ENCODE peak calls at places on chromosomes 7 and 10, in nine cellular contexts. One of them, this sample, is unnamed.

GRCh38 chr10:121774813-121775212 is 153.0 kb downstream of the ATE1 start:
- DNase-seq in heart right ventricle: no peak
- DNase-seq in ovary: no peak
- DNase-seq in PC-3: no peak
- DNase-seq in thyroid gland: no peak
- DNase-seq in kidney: no peak
- DNase-seq in brain microvascular endothelial cell: no peak
- DNase-seq in colonic mucosa: no peak
- DNase-seq in testis: no peak
- DNase-seq in this sample: no peak

GRCh38 chr7:11458736-11459483 is 373.1 kb downstream of the THSD7A start:
- DNase-seq in testis: no peak
- DNase-seq in kidney: no peak
- DNase-seq in ovary: no peak
- DNase-seq in PC-3: peak
- DNase-seq in brain microvascular endothelial cell: peak
- DNase-seq in thyroid gland: no peak
- DNase-seq in colonic mucosa: no peak
- DNase-seq in heart right ventricle: no peak
- DNase-seq in this sample: no peak

GRCh38 chr10:103802637-103803353 is 52.6 kb downstream of the SH3PXD2A start:
- DNase-seq in ovary: no peak
- DNase-seq in colonic mucosa: peak
- DNase-seq in heart right ventricle: no peak
- DNase-seq in brain microvascular endothelial cell: no peak
- DNase-seq in thyroid gland: no peak
- DNase-seq in kidney: no peak
- DNase-seq in testis: no peak
- DNase-seq in PC-3: no peak
- DNase-seq in this sample: no peak

GRCh38 chr7:82375713-82376112 is 67.9 kb downstream of the CACNA2D1 start:
- DNase-seq in heart right ventricle: no peak
- DNase-seq in PC-3: no peak
- DNase-seq in testis: no peak
- DNase-seq in colonic mucosa: no peak
- DNase-seq in ovary: no peak
- DNase-seq in kidney: no peak
- DNase-seq in brain microvascular endothelial cell: no peak
- DNase-seq in thyroid gland: no peak
- DNase-seq in this sample: no peak

GRCh38 chr10:119595134-119595714 is 1.5 kb downstream of the TIAL1 start:
- DNase-seq in brain microvascular endothelial cell: peak
- DNase-seq in colonic mucosa: peak
- DNase-seq in kidney: no peak
- DNase-seq in heart right ventricle: no peak
- DNase-seq in PC-3: peak
- DNase-seq in testis: no peak
- DNase-seq in ovary: no peak
- DNase-seq in thyroid gland: no peak
- DNase-seq in this sample: no peak

GRCh38 chr7:106015586-106016218 is 52.6 kb downstream of the CDHR3 start:
- DNase-seq in PC-3: no peak
- DNase-seq in colonic mucosa: no peak
- DNase-seq in heart right ventricle: no peak
- DNase-seq in kidney: no peak
- DNase-seq in brain microvascular endothelial cell: no peak
- DNase-seq in ovary: no peak
- DNase-seq in testis: no peak
- DNase-seq in thyroid gland: no peak
- DNase-seq in this sample: no peak

GRCh38 chr7:27430115-27430514 is 187.5 kb downstream of the EVX1 start:
- DNase-seq in heart right ventricle: no peak
- DNase-seq in PC-3: no peak
- DNase-seq in testis: no peak
- DNase-seq in thyroid gland: no peak
- DNase-seq in brain microvascular endothelial cell: no peak
- DNase-seq in colonic mucosa: no peak
- DNase-seq in ovary: no peak
- DNase-seq in kidney: no peak
- DNase-seq in this sample: no peak

GRCh38 chr10:96448021-96448457 is 65.7 kb downstream of the TLL2 start:
- DNase-seq in ovary: peak
- DNase-seq in testis: peak
- DNase-seq in thyroid gland: peak
- DNase-seq in kidney: no peak
- DNase-seq in brain microvascular endothelial cell: no peak
- DNase-seq in heart right ventricle: peak
- DNase-seq in PC-3: no peak
- DNase-seq in colonic mucosa: no peak
- DNase-seq in this sample: no peak

GRCh38 chr10:75202321-75203096 is 8.1 kb upstream of the VDAC2 start:
- DNase-seq in ovary: peak
- DNase-seq in PC-3: peak
- DNase-seq in colonic mucosa: peak
- DNase-seq in thyroid gland: no peak
- DNase-seq in testis: peak
- DNase-seq in heart right ventricle: peak
- DNase-seq in brain microvascular endothelial cell: peak
- DNase-seq in kidney: no peak
- DNase-seq in this sample: peak

GRCh38 chr10:58756126-58756525 is 243.5 kb downstream of the BICC1 start:
- DNase-seq in ovary: no peak
- DNase-seq in heart right ventricle: no peak
- DNase-seq in brain microvascular endothelial cell: peak
- DNase-seq in testis: no peak
- DNase-seq in PC-3: no peak
- DNase-seq in colonic mucosa: no peak
- DNase-seq in kidney: no peak
- DNase-seq in thyroid gland: no peak
- DNase-seq in this sample: no peak

GRCh38 chr10:71265618-71266146 is 53.3 kb downstream of the UNC5B start:
- DNase-seq in colonic mucosa: no peak
- DNase-seq in kidney: no peak
- DNase-seq in ovary: no peak
- DNase-seq in thyroid gland: no peak
- DNase-seq in PC-3: no peak
- DNase-seq in heart right ventricle: no peak
- DNase-seq in testis: no peak
- DNase-seq in brain microvascular endothelial cell: no peak
- DNase-seq in this sample: no peak

GRCh38 chr7:7226407-7226806 is 44.1 kb downstream of the C1GALT1 start:
- DNase-seq in brain microvascular endothelial cell: no peak
- DNase-seq in testis: no peak
- DNase-seq in PC-3: no peak
- DNase-seq in thyroid gland: no peak
- DNase-seq in heart right ventricle: no peak
- DNase-seq in ovary: no peak
- DNase-seq in kidney: no peak
- DNase-seq in colonic mucosa: no peak
- DNase-seq in this sample: no peak

GRCh38 chr7:2425749-2426148 is 22.3 kb downstream of the CHST12 start:
- DNase-seq in testis: no peak
- DNase-seq in ovary: no peak
- DNase-seq in thyroid gland: no peak
- DNase-seq in PC-3: no peak
- DNase-seq in heart right ventricle: no peak
- DNase-seq in colonic mucosa: no peak
- DNase-seq in kidney: no peak
- DNase-seq in brain microvascular endothelial cell: no peak
- DNase-seq in this sample: no peak

GRCh38 chr10:31100176-31100575 is 68.5 kb upstream of the ZNF438 start:
- DNase-seq in colonic mucosa: no peak
- DNase-seq in brain microvascular endothelial cell: no peak
- DNase-seq in PC-3: no peak
- DNase-seq in thyroid gland: no peak
- DNase-seq in ovary: no peak
- DNase-seq in kidney: no peak
- DNase-seq in testis: no peak
- DNase-seq in heart right ventricle: no peak
- DNase-seq in this sample: no peak

GRCh38 chr10:93475871-93476270 is 6.3 kb downstream of the MYOF start:
- DNase-seq in testis: no peak
- DNase-seq in colonic mucosa: peak
- DNase-seq in heart right ventricle: no peak
- DNase-seq in kidney: no peak
- DNase-seq in ovary: no peak
- DNase-seq in brain microvascular endothelial cell: peak
- DNase-seq in thyroid gland: no peak
- DNase-seq in PC-3: peak
- DNase-seq in this sample: peak

GRCh38 chr7:8085420-8085819 is 116.8 kb downstream of the GLCCI1 start:
- DNase-seq in testis: no peak
- DNase-seq in PC-3: no peak
- DNase-seq in heart right ventricle: no peak
- DNase-seq in thyroid gland: no peak
- DNase-seq in brain microvascular endothelial cell: no peak
- DNase-seq in kidney: no peak
- DNase-seq in ovary: no peak
- DNase-seq in colonic mucosa: no peak
- DNase-seq in this sample: no peak

GRCh38 chr10:1708746-1709145 is 28.6 kb downstream of the ADARB2 start:
- DNase-seq in brain microvascular endothelial cell: no peak
- DNase-seq in thyroid gland: no peak
- DNase-seq in heart right ventricle: no peak
- DNase-seq in testis: no peak
- DNase-seq in ovary: no peak
- DNase-seq in colonic mucosa: no peak
- DNase-seq in kidney: no peak
- DNase-seq in PC-3: no peak
- DNase-seq in this sample: no peak

GRCh38 chr7:118496138-118496644 is 271.7 kb downstream of the ANKRD7 start:
- DNase-seq in PC-3: no peak
- DNase-seq in kidney: no peak
- DNase-seq in heart right ventricle: no peak
- DNase-seq in thyroid gland: no peak
- DNase-seq in brain microvascular endothelial cell: no peak
- DNase-seq in ovary: no peak
- DNase-seq in testis: no peak
- DNase-seq in colonic mucosa: no peak
- DNase-seq in this sample: no peak

GRCh38 chr10:80457554-80458262 is 3.6 kb downstream of the TSPAN14 start:
- DNase-seq in testis: no peak
- DNase-seq in thyroid gland: peak
- DNase-seq in heart right ventricle: no peak
- DNase-seq in brain microvascular endothelial cell: no peak
- DNase-seq in PC-3: no peak
- DNase-seq in colonic mucosa: no peak
- DNase-seq in ovary: peak
- DNase-seq in kidney: peak
- DNase-seq in this sample: peak
- H3K4me3 ChIP-seq in testis: no peak
- H3K4me3 ChIP-seq in thyroid gland: no peak
- H3K4me3 ChIP-seq in heart right ventricle: no peak
- H3K4me3 ChIP-seq in brain microvascular endothelial cell: no peak
- H3K4me3 ChIP-seq in PC-3: no peak
- H3K4me3 ChIP-seq in colonic mucosa: no peak
- H3K4me3 ChIP-seq in ovary: no peak
- H3K4me3 ChIP-seq in kidney: no peak
- H3K4me3 ChIP-seq in this sample: no peak

DNA sequence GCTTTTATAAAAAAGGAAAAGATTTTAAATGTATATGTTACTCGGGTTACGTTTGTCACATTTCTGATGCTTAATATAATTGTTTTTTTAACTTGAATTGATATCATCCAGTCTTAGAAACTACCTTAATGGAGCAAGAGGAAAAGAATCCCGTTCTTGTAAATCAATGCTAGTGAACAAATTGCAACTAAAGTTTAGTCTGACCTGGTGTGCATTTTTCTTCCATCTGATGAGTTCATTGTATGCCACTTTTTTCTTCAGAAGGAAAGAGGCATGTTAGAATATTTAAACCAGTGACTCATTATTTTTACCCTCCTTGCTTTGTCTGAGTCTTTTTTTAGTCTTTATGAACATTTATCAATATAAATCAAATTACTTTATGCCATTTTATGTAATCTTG is 34.7 kb downstream of the NET1 start:
- DNase-seq in thyroid gland: no peak
- DNase-seq in PC-3: no peak
- DNase-seq in ovary: no peak
- DNase-seq in kidney: no peak
- DNase-seq in brain microvascular endothelial cell: no peak
- DNase-seq in heart right ventricle: no peak
- DNase-seq in testis: no peak
- DNase-seq in colonic mucosa: no peak
- DNase-seq in this sample: no peak
- H3K4me3 ChIP-seq in thyroid gland: no peak
- H3K4me3 ChIP-seq in PC-3: peak
- H3K4me3 ChIP-seq in ovary: peak
- H3K4me3 ChIP-seq in kidney: peak
- H3K4me3 ChIP-seq in brain microvascular endothelial cell: peak
- H3K4me3 ChIP-seq in heart right ventricle: peak
- H3K4me3 ChIP-seq in testis: peak
- H3K4me3 ChIP-seq in colonic mucosa: peak
- H3K4me3 ChIP-seq in this sample: peak

GRCh38 chr7:20053334-20054104 is 163.7 kb downstream of the MACC1 start:
- DNase-seq in kidney: no peak
- DNase-seq in heart right ventricle: no peak
- DNase-seq in PC-3: no peak
- DNase-seq in brain microvascular endothelial cell: no peak
- DNase-seq in thyroid gland: no peak
- DNase-seq in testis: no peak
- DNase-seq in colonic mucosa: no peak
- DNase-seq in ovary: no peak
- DNase-seq in this sample: peak
- H3K4me3 ChIP-seq in kidney: no peak
- H3K4me3 ChIP-seq in heart right ventricle: no peak
- H3K4me3 ChIP-seq in PC-3: no peak
- H3K4me3 ChIP-seq in brain microvascular endothelial cell: no peak
- H3K4me3 ChIP-seq in thyroid gland: no peak
- H3K4me3 ChIP-seq in testis: no peak
- H3K4me3 ChIP-seq in colonic mucosa: no peak
- H3K4me3 ChIP-seq in ovary: no peak
- H3K4me3 ChIP-seq in this sample: no peak

GRCh38 chr7:5691536-5692090 is 89.8 kb downstream of the RNF216 start:
- DNase-seq in thyroid gland: no peak
- DNase-seq in ovary: no peak
- DNase-seq in testis: no peak
- DNase-seq in PC-3: no peak
- DNase-seq in kidney: no peak
- DNase-seq in heart right ventricle: no peak
- DNase-seq in colonic mucosa: no peak
- DNase-seq in brain microvascular endothelial cell: peak
- DNase-seq in this sample: no peak
- H3K4me3 ChIP-seq in thyroid gland: no peak
- H3K4me3 ChIP-seq in ovary: no peak
- H3K4me3 ChIP-seq in testis: no peak
- H3K4me3 ChIP-seq in PC-3: peak
- H3K4me3 ChIP-seq in kidney: peak
- H3K4me3 ChIP-seq in heart right ventricle: no peak
- H3K4me3 ChIP-seq in colonic mucosa: no peak
- H3K4me3 ChIP-seq in brain microvascular endothelial cell: no peak
- H3K4me3 ChIP-seq in this sample: no peak

DNA sequence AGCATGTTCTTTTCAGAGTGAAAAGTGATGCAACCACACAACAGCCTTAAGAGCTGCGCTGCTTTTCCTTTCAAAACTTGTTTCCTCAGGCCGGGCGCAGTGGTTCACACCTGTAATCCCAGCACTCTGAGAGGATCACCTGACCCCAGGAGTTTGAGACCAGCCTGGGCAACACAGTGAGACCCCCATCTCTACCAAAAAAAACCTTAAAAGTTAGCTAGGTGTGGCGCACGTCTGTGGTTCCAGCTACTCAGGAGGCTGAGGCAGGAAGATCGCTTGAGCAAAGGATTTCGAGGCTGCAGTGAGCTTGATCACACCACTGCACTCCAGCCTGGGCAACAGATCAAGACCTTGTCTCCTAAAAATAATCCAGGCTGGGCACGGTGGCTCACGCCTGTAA is 2.0 kb downstream of the COX19 start:
- DNase-seq in testis: no peak
- DNase-seq in ovary: no peak
- DNase-seq in thyroid gland: no peak
- DNase-seq in brain microvascular endothelial cell: no peak
- DNase-seq in colonic mucosa: no peak
- DNase-seq in PC-3: no peak
- DNase-seq in heart right ventricle: no peak
- DNase-seq in kidney: no peak
- DNase-seq in this sample: no peak
- H3K4me3 ChIP-seq in testis: no peak
- H3K4me3 ChIP-seq in ovary: no peak
- H3K4me3 ChIP-seq in thyroid gland: no peak
- H3K4me3 ChIP-seq in brain microvascular endothelial cell: no peak
- H3K4me3 ChIP-seq in colonic mucosa: no peak
- H3K4me3 ChIP-seq in PC-3: no peak
- H3K4me3 ChIP-seq in heart right ventricle: no peak
- H3K4me3 ChIP-seq in kidney: no peak
- H3K4me3 ChIP-seq in this sample: no peak